ENCODE peak calls at places on chromosome 3, in four cellular contexts. A is CD8-positive, alpha-beta memory T cell; V is neural progenitor cell; Q is A549. M is an unnamed sample.

GRCh38 chr3:150755902-150756301 is 7.1 kb downstream of the SIAH2 start:
- DNase-seq in A (no peak), V (no peak), Q (no peak), M (no peak)

GRCh38 chr3:65713016-65713415 is 325.7 kb downstream of the MAGI1 start:
- DNase-seq in A (no peak), V (peak; percentile 49), Q (no peak), M (no peak)

GRCh38 chr3:193732827-193733226 is 139.8 kb downstream of the OPA1 start:
- DNase-seq in A (no peak), V (no peak), Q (no peak), M (no peak)

GRCh38 chr3:198071602-198072285 is 111.7 kb downstream of the LMLN start:
- DNase-seq in A (no peak), V (peak; percentile 35), Q (peak; percentile 28), M (no peak)

GRCh38 chr3:147582642-147583041 is 173.5 kb downstream of the ZIC1 start:
- DNase-seq in A (no peak), V (no peak), Q (no peak), M (no peak)

GRCh38 chr3:69364354-69364753 is 21.5 kb downstream of the FRMD4B start:
- DNase-seq in A (no peak), V (no peak), Q (no peak), M (no peak)

GRCh38 chr3:181210275-181210674 is 220.7 kb upstream of the DNAJC19 start:
- DNase-seq in A (no peak), V (peak; percentile 44), Q (no peak), M (no peak)

GRCh38 chr3:195760345-195760983 is 39.7 kb downstream of the MUC20 start:
- DNase-seq in A (no peak), V (no peak), Q (no peak), M (no peak)

GRCh38 chr3:72247645-72248388 is 462.9 kb upstream of the PROK2 start:
- DNase-seq in A (no peak), V (no peak), Q (no peak), M (no peak)

GRCh38 chr3:32481791-32482631 is 20.6 kb downstream of the CMTM6 start:
- DNase-seq in A (no peak), V (no peak), Q (no peak), M (no peak)

GRCh38 chr3:125098929-125099328 is 43.1 kb upstream of the HEG1 start:
- DNase-seq in A (no peak), V (peak; percentile 26), Q (no peak), M (no peak)

GRCh38 chr3:125624341-125624740 is 29.0 kb upstream of the OSBPL11 start:
- DNase-seq in A (no peak), V (no peak), Q (no peak), M (no peak)

GRCh38 chr3:15822281-15822680 is 24.5 kb upstream of the ANKRD28 start:
- DNase-seq in A (no peak), V (no peak), Q (no peak), M (no peak)

DNA sequence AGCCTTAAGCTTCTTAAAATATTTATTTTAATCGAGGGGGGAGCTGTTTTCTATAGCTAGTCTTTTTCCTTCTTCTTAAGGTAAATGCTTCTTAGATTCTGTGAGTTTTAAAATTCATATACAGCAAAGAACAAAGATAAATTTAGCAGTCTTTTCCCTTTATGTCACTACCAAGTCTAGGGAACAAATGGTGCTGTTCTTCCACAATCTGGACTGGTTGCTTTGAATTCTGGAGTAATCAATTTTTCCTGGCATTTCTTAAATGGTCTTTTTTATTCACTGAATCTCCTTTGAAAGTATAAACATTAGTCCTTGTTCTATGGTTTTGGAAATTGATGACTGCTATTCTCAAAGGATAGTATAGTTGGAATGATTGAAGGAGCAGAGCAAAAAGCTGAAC is 82.8 kb downstream of the CHL1 start:
- DNase-seq in A (no peak), V (no peak), Q (no peak), M (no peak)
- H3K4me1 ChIP-seq in A (no peaks in the 10 kb centered on the region), V (no peaks in the 10 kb centered on the region), Q (no peaks in the 10 kb centered on the region), M (no peaks in the 10 kb centered on the region)

GRCh38 chr3:37990527-37990926 is at the start of gene VILL:
- DNase-seq in A (no peak), V (no peak), Q (no peak), M (peak; percentile 90)
- H3K4me1 ChIP-seq in A (peaks cover 18% of the 10 kb centered on the region), V (no peaks in the 10 kb centered on the region), Q (peaks cover 14% of the 10 kb centered on the region), M (peaks cover 69% of the 10 kb centered on the region)

DNA sequence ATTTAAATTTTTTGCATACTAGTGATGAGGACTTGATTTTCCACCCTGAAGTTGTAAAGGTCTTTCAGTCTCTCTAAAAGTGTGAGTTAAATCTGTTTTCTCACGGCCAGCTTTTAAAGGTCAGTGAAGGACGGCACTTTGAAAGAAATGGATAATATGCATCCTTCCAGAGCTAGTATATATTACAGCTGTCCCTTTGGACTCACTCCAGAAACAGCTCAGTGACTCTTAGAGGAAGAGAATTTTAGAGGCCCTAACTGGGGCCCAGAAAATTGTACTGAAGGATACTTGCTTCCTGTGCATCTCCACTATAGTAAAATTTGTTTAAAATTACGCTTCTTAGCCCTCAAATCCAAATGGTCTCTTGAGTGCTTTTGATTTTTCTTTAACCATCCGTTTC is 41.6 kb downstream of the PIK3CA start:
- DNase-seq in A (no peak), V (no peak), Q (no peak), M (no peak)
- H3K4me1 ChIP-seq in A (peaks cover 8% of the 10 kb centered on the region), V (no peaks in the 10 kb centered on the region), Q (no peaks in the 10 kb centered on the region), M (peaks cover 24% of the 10 kb centered on the region)

DNA sequence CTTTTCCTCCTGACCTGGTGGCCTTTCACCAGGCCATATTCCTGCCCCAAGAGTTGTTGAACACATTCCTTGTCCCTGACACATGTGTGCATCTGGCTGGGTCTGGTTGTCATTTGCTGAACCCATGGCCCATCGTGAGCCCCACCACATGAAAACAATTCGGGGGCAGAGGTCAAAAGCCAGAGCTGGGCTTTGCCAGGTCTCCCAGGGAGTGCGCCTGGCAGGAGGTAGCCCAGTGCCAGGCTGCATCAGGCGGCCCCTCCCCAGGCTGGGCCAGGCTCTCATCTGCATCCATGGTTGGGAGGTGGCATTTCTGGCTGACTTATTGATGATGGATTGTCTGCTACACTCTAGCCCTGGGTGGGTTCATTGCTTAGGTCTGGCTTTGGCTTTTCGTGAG is 30.9 kb downstream of the SPSB4 start:
- DNase-seq in A (no peak), V (no peak), Q (no peak), M (no peak)
- H3K4me1 ChIP-seq in A (no peaks in the 10 kb centered on the region), V (peaks cover 89% of the 10 kb centered on the region), Q (no peaks in the 10 kb centered on the region), M (peaks cover 7% of the 10 kb centered on the region)

GRCh38 chr3:17901893-17902292 is 159.5 kb upstream of the TBC1D5 start:
- DNase-seq in A (no peak), V (no peak), Q (no peak), M (no peak)

GRCh38 chr3:17908399-17909191 is 166.2 kb upstream of the TBC1D5 start:
- DNase-seq in A (no peak), V (no peak), Q (no peak), M (no peak)

GRCh38 chr3:17910922-17911321 is 168.5 kb upstream of the TBC1D5 start:
- DNase-seq in A (no peak), V (no peak), Q (no peak), M (no peak)

DNA sequence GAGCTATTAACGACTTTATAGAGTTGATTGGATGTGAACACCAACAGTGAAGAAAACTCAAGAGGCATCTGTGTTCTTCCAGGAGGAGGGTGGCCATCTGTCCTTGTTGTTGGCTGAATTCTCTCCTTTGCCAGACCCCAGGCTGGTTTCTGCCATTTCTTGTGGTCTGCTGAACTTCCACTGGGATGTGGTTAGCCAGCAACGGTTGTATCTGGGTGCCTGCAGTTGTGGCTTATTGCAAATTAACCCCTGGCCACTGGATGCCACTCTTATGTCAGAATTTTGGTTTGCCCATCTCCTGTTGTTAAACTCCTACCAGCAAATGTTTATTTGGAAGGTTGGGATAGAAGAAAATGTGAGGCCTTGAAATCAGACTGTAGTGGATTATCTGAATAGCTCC is 163.6 kb upstream of the TBC1D5 start:
- DNase-seq in A (no peak), V (no peak), Q (no peak), M (no peak)
- H3K4me1 ChIP-seq in A (no peaks in the 10 kb centered on the region), V (peaks cover 11% of the 10 kb centered on the region), Q (no peaks in the 10 kb centered on the region), M (no peaks in the 10 kb centered on the region)

GRCh38 chr3:161070252-161070930 is 34.8 kb downstream of the B3GALNT1 start:
- DNase-seq in A (no peak), V (peak; percentile 19), Q (no peak), M (no peak)
- H3K4me1 ChIP-seq in A (no peaks in the 10 kb centered on the region), V (peaks cover 11% of the 10 kb centered on the region), Q (no peaks in the 10 kb centered on the region), M (no peaks in the 10 kb centered on the region)

GRCh38 chr3:119510690-119511089 is 12.3 kb downstream of the TIMMDC1 start:
- DNase-seq in A (no peak), V (no peak), Q (no peak), M (no peak)

GRCh38 chr3:119508172-119508845 is 10.0 kb downstream of the TIMMDC1 start:
- DNase-seq in A (no peak), V (no peak), Q (no peak), M (no peak)

GRCh38 chr3:119507404-119507803 is 9.1 kb downstream of the TIMMDC1 start:
- DNase-seq in A (no peak), V (no peak), Q (no peak), M (no peak)
- H3K4me1 ChIP-seq in A (peaks cover 10% of the 10 kb centered on the region), V (no peaks in the 10 kb centered on the region), Q (no peaks in the 10 kb centered on the region), M (no peaks in the 10 kb centered on the region)

M was measured in transverse colon.